ENCODE peak calls at places on chromosomes 5 and 9, in five cellular contexts. U, R, W, Q and K are unnamed samples.

GRCh38 chr9:88476491-88477271 is 58.3 kb upstream of the NXNL2 start:
- DNase-seq in Q (no peak), R (peak), W (no peak), U (no peak), K (no peak)

GRCh38 chr9:135666534-135667402 is 3.7 kb downstream of the LCN9 start:
- DNase-seq in R (no peak), U (no peak), W (no peak), Q (no peak), K (no peak)

GRCh38 chr9:137441289-137441934 is at the start of gene ENTPD8:
- DNase-seq in W (peak), Q (no peak), U (no peak), R (no peak), K (peak)

GRCh38 chr5:36373527-36374086 is 71.9 kb upstream of the RANBP3L start:
- DNase-seq in Q (peak), W (peak), U (no peak), R (peak), K (no peak)

GRCh38 chr9:128362774-128363173 is 8.4 kb upstream of the URM1 start:
- DNase-seq in U (no peak), Q (no peak), W (no peak), R (no peak), K (no peak)

GRCh38 chr5:62289813-62290212 is 16.2 kb upstream of the KIF2A start:
- DNase-seq in U (no peak), Q (no peak), W (no peak), R (no peak), K (no peak)

GRCh38 chr9:76686756-76687155 is 77.5 kb upstream of the PCA3 start:
- DNase-seq in Q (no peak), U (no peak), R (no peak), W (no peak), K (no peak)

GRCh38 chr5:43973318-43973717 is 370.3 kb downstream of the NNT start:
- DNase-seq in W (no peak), Q (no peak), R (peak), U (no peak), K (peak)

GRCh38 chr5:151016700-151017099 is 3.7 kb upstream of the GPX3 start:
- DNase-seq in Q (peak), U (no peak), W (no peak), R (no peak), K (no peak)

GRCh38 chr5:177310757-177311173 is 933 bp downstream of the MXD3 start:
- DNase-seq in Q (no peak), W (peak), U (no peak), R (peak), K (peak)

GRCh38 chr9:127754099-127754760 is 19.1 kb upstream of the TOR2A start:
- DNase-seq in R (no peak), W (no peak), Q (no peak), U (no peak), K (no peak)

GRCh38 chr9:110764006-110764405 is 95.4 kb downstream of the MUSK start:
- DNase-seq in R (no peak), W (no peak), U (no peak), Q (no peak), K (no peak)

GRCh38 chr9:85202596-85202995 is 533.1 kb downstream of the NTRK2 start:
- DNase-seq in U (no peak), W (peak), R (no peak), Q (no peak), K (no peak)

GRCh38 chr9:35136866-35137265 is 21.2 kb upstream of the ATOSB start:
- DNase-seq in W (no peak), U (no peak), R (no peak), Q (no peak), K (no peak)